ENCODE peak calls at places on chromosomes 11 and 22, in eight cellular contexts. S, K, I, C, M, O, L and Z are unnamed samples.

GRCh38 chr11:78768947-78769346 is 194.3 kb upstream of the NARS2 start:
- DNase-seq in C (no peak), O (peak), K (no peak), I (no peak), S (no peak), M (peak), L (no peak), Z (no peak)

GRCh38 chr11:102577182-102577581 is 46.6 kb upstream of the MMP7 start:
- DNase-seq in L (peak), S (no peak), O (peak), I (no peak), K (no peak), C (no peak), M (no peak), Z (peak)

GRCh38 chr22:31631381-31631780 is 30.6 kb downstream of the PISD start:
- DNase-seq in I (no peak), M (peak), K (no peak), S (no peak), O (no peak), L (no peak), C (no peak), Z (no peak)

GRCh38 chr11:35717043-35717442 is 54.5 kb downstream of the TRIM44 start:
- DNase-seq in I (no peak), O (no peak), L (no peak), M (no peak), K (no peak), S (no peak), C (no peak), Z (no peak)

GRCh38 chr11:1924121-1924520 is 4.6 kb downstream of the TNNT3 start:
- DNase-seq in M (no peak), S (no peak), L (peak), K (no peak), C (no peak), I (no peak), O (no peak), Z (no peak)

GRCh38 chr11:114265084-114265878 is 30.9 kb upstream of the NNMT start:
- DNase-seq in K (no peak), M (no peak), I (no peak), C (no peak), S (no peak), L (no peak), O (no peak), Z (no peak)

GRCh38 chr11:86247608-86248007 is 3.1 kb downstream of the EED start:
- DNase-seq in L (peak), K (no peak), M (no peak), O (no peak), S (peak), C (no peak), I (no peak), Z (no peak)

GRCh38 chr11:120272303-120272702 is 32.4 kb downstream of the POU2F3 start:
- DNase-seq in I (no peak), S (no peak), L (peak), K (peak), C (no peak), O (peak), M (no peak), Z (peak)

GRCh38 chr11:66722745-66723651 is 6.0 kb downstream of the SPTBN2 start:
- DNase-seq in L (no peak), S (no peak), I (no peak), O (no peak), K (no peak), C (no peak), M (no peak), Z (no peak)

GRCh38 chr11:117199916-117200812 is 994 bp downstream of the TAGLN start:
- DNase-seq in O (no peak), K (no peak), L (no peak), C (no peak), M (no peak), I (no peak), S (no peak), Z (no peak)

GRCh38 chr22:44019846-44020245 is 4.3 kb upstream of the PARVB start:
- DNase-seq in K (no peak), C (no peak), M (no peak), L (no peak), I (no peak), S (no peak), O (peak), Z (no peak)
- H3K4me3 ChIP-seq in K (no peak), C (no peak), M (no peak), L (no peak), I (no peak), S (no peak), O (no peak), Z (no peak)

GRCh38 chr11:44326615-44327475 is 16.9 kb upstream of the ALX4 start:
- DNase-seq in I (no peak), M (no peak), S (no peak), L (peak), O (no peak), K (no peak), C (no peak), Z (no peak)
- TF ChIP-seq CTCF in I (no peak), M (peak), S (no peak), L (no peak), O (peak), K (peak), C (peak), Z (peak)

GRCh38 chr11:129729823-129730222 is 85.8 kb upstream of the TMEM45B start:
- DNase-seq in C (no peak), I (no peak), L (no peak), O (no peak), S (no peak), M (no peak), K (no peak), Z (no peak)

GRCh38 chr11:129731316-129731715 is 84.3 kb upstream of the TMEM45B start:
- DNase-seq in L (peak), M (no peak), S (no peak), K (no peak), C (no peak), O (no peak), I (no peak), Z (no peak)

GRCh38 chr11:129724866-129725265 is 90.8 kb upstream of the TMEM45B start:
- DNase-seq in L (peak), I (no peak), S (no peak), C (no peak), O (no peak), M (no peak), K (no peak), Z (no peak)

GRCh38 chr11:129726179-129726578 is 89.5 kb upstream of the TMEM45B start:
- DNase-seq in K (no peak), O (no peak), I (no peak), L (no peak), C (no peak), M (no peak), S (no peak), Z (no peak)

GRCh38 chr11:129728571-129728970 is 87.1 kb upstream of the TMEM45B start:
- DNase-seq in I (no peak), K (no peak), S (no peak), C (no peak), L (peak), O (no peak), M (no peak), Z (no peak)
- H3K4me3 ChIP-seq in I (no peak), K (no peak), S (no peak), C (no peak), L (no peak), O (no peak), M (no peak), Z (no peak)

GRCh38 chr11:11662578-11662977 is 40.8 kb upstream of the GALNT18 start:
- DNase-seq in K (no peak), I (no peak), M (no peak), S (no peak), O (no peak), C (no peak), L (no peak), Z (no peak)

GRCh38 chr11:11660351-11660750 is 38.5 kb upstream of the GALNT18 start:
- DNase-seq in C (no peak), K (no peak), I (no peak), S (no peak), M (no peak), L (no peak), O (no peak), Z (no peak)

GRCh38 chr11:11661356-11662040 is 39.7 kb upstream of the GALNT18 start:
- DNase-seq in K (no peak), I (no peak), M (no peak), L (no peak), O (no peak), C (no peak), S (no peak), Z (no peak)

GRCh38 chr11:11657101-11657935 is 35.5 kb upstream of the GALNT18 start:
- DNase-seq in O (no peak), L (no peak), S (no peak), C (no peak), K (no peak), I (no peak), M (no peak), Z (no peak)

GRCh38 chr11:11659567-11660341 is 37.9 kb upstream of the GALNT18 start:
- DNase-seq in L (no peak), M (no peak), C (no peak), I (no peak), K (no peak), O (no peak), S (no peak), Z (no peak)
- TF ChIP-seq CTCF in L (peak), M (peak), C (no peak), I (no peak), K (peak), O (no peak), S (no peak), Z (no peak)

GRCh38 chr11:104337273-104337672 is 173.3 kb upstream of the PDGFD start:
- DNase-seq in O (no peak), C (no peak), M (no peak), S (no peak), K (no peak), L (peak), I (no peak), Z (no peak)

GRCh38 chr11:104338186-104338585 is 174.2 kb upstream of the PDGFD start:
- DNase-seq in C (no peak), S (no peak), L (peak), I (no peak), K (peak), O (peak), M (no peak), Z (no peak)

GRCh38 chr11:104343578-104343977 is 179.6 kb upstream of the PDGFD start:
- DNase-seq in S (no peak), M (no peak), K (no peak), O (no peak), C (no peak), L (peak), I (no peak), Z (no peak)

GRCh38 chr11:104333977-104334376 is 170.0 kb upstream of the PDGFD start:
- DNase-seq in C (no peak), O (no peak), I (no peak), K (no peak), M (no peak), L (peak), S (no peak), Z (no peak)

GRCh38 chr11:104339383-104339831 is 175.5 kb upstream of the PDGFD start:
- DNase-seq in C (no peak), S (no peak), L (no peak), I (no peak), K (no peak), O (no peak), M (no peak), Z (no peak)
- H3K4me3 ChIP-seq in C (no peak), S (no peak), L (no peak), I (no peak), K (no peak), O (no peak), M (no peak), Z (no peak)

GRCh38 chr22:36755316-36755715 is 20.6 kb downstream of the IFT27 start:
- DNase-seq in M (no peak), C (no peak), K (no peak), I (no peak), S (no peak), O (no peak), L (no peak), Z (no peak)
- TF ChIP-seq CTCF in M (no peak), C (no peak), K (no peak), I (no peak), S (no peak), O (no peak), L (no peak), Z (no peak)

DNA sequence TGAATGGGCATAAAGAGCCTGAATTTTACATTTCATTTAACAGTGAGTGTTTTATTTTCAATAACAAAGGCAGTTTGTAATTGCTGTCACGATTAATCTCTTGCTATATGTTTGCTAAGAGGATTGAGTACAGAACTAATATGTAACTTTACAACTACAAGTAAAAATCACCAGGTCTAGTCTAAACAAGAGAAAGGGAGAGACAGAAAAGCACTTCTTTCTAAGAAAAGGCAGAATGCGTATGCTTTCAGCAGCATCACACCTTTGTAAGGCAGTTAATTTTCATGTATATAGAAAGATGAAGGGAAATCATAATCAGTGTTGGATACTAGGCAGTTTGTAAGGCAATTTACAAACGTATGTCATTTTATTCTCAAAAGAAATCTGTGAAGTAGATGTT is 169.8 kb downstream of the NELL1 start:
- DNase-seq in I (no peak), M (no peak), L (no peak), S (no peak), C (no peak), K (no peak), O (no peak), Z (no peak)
- H3K4me3 ChIP-seq in I (no peak), M (no peak), L (no peak), S (no peak), C (no peak), K (no peak), O (no peak), Z (no peak)

DNA sequence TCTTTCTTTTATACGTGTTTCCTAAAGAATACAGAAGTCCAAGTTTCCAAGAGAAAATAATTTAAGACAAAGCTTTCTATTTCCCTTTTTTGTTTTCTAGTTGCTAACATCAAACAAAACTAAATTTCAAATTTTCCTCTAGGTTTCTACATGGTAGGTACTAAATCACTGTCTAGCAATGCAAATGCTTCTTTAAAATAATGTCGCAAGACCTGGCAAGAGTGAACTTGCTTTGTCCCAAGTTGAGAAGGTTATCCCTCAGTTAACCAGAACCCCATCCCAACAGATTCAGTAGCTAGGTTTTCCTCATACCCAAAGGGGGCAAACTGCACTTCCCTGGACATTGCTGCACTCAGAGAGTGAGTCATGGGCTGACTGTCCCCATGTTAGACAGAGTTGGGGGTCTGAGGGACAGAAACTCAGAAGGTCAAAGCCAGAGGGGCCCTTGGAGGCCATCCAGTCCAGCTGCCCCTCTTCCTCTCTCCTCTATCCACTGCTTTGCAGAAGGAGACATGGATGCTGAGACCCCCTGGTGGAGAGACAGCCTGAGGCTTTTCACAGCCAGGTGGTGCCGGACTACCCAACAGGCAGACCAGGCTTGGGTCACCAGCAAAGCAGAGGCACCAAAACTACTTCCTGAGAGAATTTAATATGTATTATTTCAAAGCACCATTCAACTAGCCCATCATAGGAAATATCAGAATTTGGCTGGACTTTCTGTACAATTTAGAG is 23.1 kb downstream of the OR2AT4 start:
- DNase-seq in M (no peak), O (no peak), I (no peak), L (peak), S (no peak), K (no peak), C (no peak), Z (no peak)
- TF ChIP-seq CTCF in M (peak), O (no peak), I (no peak), L (no peak), S (no peak), K (peak), C (peak), Z (no peak)